ENCODE peak calls at places on chromosomes 5 and 9, in seven cellular contexts. Z is neuronal stem cell, E is H9, G is trophoblast cell, A is mesendoderm, N is mesenchymal stem cell, L is H1. W is an unnamed sample.

GRCh38 chr5:125326114-125326513 is 579.7 kb upstream of the ZNF608 start:
- DNase-seq in L (no peak), A (no peak), G (no peak), E (no peak), Z (no peak), N (peak), W (peak)

GRCh38 chr9:127406799-127407504 is 10.0 kb downstream of the SLC2A8 start:
- DNase-seq in G (no peak), N (no peak), E (no peak), Z (no peak), L (no peak), A (no peak), W (no peak)

GRCh38 chr9:2857564-2858198 is 13.8 kb upstream of the PUM3 start:
- DNase-seq in A (peak), G (peak), Z (peak), L (no peak), E (peak), N (peak), W (peak)

GRCh38 chr9:115838417-115838816 is 315.2 kb upstream of the PAPPA start:
- DNase-seq in A (no peak), G (no peak), Z (no peak), L (no peak), E (no peak), N (no peak), W (no peak)

GRCh38 chr5:45411971-45412612 is 284.1 kb downstream of the HCN1 start:
- DNase-seq in N (peak), A (no peak), L (no peak), Z (no peak), E (no peak), G (no peak), W (peak)

GRCh38 chr9:16058131-16058549 is 505.3 kb downstream of the CCDC171 start:
- DNase-seq in N (peak), L (no peak), G (peak), Z (no peak), A (peak), E (no peak), W (peak)

GRCh38 chr5:77893225-77893860 is 117.2 kb upstream of the TBCA start:
- DNase-seq in N (peak), Z (no peak), E (no peak), A (peak), L (no peak), G (no peak), W (peak)

GRCh38 chr9:107348836-107349235 is 65.8 kb downstream of the RAD23B start:
- DNase-seq in N (no peak), E (peak), G (no peak), Z (no peak), L (no peak), A (no peak), W (no peak)

GRCh38 chr9:95954940-95955339 is 79.4 kb downstream of the ERCC6L2 start:
- DNase-seq in N (no peak), E (no peak), G (no peak), Z (no peak), L (no peak), A (no peak), W (no peak)

GRCh38 chr9:85178486-85178885 is 509.0 kb downstream of the NTRK2 start:
- DNase-seq in E (peak), N (no peak), G (no peak), Z (no peak), L (no peak), A (peak), W (no peak)

GRCh38 chr5:133489632-133490031 is 122.7 kb downstream of the FSTL4 start:
- DNase-seq in L (no peak), G (peak), N (no peak), A (peak), Z (no peak), E (no peak), W (no peak)

GRCh38 chr9:114501786-114502682 is 3.2 kb downstream of the WHRN start:
- DNase-seq in Z (peak), E (no peak), L (no peak), G (no peak), A (peak), N (peak), W (peak)

GRCh38 chr5:138963763-138964371 is 88.7 kb upstream of the LRRTM2 start:
- DNase-seq in G (peak), Z (peak), E (no peak), A (peak), N (peak), L (no peak), W (no peak)

GRCh38 chr9:122325124-122325523 is 45.7 kb upstream of the PTGS1 start:
- DNase-seq in G (no peak), A (no peak), L (no peak), E (no peak), Z (no peak), N (peak), W (peak)

GRCh38 chr5:117999939-118000549 is 988.3 kb downstream of the DTWD2 start:
- DNase-seq in A (no peak), L (no peak), N (peak), E (no peak), G (no peak), Z (no peak), W (no peak)

GRCh38 chr9:14052346-14052745 is 261.6 kb downstream of the NFIB start:
- DNase-seq in E (no peak), N (no peak), G (no peak), Z (no peak), A (no peak), L (no peak), W (no peak)
- H4K8ac ChIP-seq in E (no peak), N (no peak), G (no peak), Z (no peak), A (no peak), L (no peak), W (no peak)

DNA sequence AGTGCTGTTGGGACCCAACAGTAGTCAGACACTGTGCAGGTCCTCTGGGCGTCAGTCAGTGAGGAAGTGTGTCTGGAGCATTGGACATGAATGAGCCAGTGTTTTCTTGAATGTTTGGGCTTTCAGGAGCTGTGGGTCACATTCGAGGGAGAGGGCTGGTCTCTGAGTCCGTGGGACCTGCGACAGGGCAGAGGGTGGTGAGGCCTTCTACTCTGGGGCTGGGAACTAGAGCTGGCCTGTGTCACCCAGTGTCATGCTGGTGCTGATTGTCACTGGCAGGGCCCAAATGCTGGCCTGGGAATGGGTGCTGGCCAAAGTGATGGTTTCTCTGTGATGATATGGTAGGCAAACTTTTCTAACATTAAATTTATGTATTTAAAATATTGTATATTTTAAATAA is 10.3 kb downstream of the POLR1E start:
- DNase-seq in E (no peak), Z (no peak), A (no peak), L (no peak), N (no peak), G (no peak), W (no peak)
- H4K8ac ChIP-seq in E (no peak), Z (no peak), A (no peak), L (no peak), N (no peak), G (no peak), W (no peak)

GRCh38 chr5:43483210-43484048 is at the start of gene TMEM267:
- DNase-seq in N (peak), E (peak), Z (peak), G (peak), A (peak), L (peak), W (peak)
- H4K8ac ChIP-seq in N (peak), E (no peak), Z (peak), G (peak), A (no peak), L (peak), W (peak)

GRCh38 chr9:137951597-137952490 is 74.3 kb downstream of the CACNA1B start:
- DNase-seq in Z (no peak), N (no peak), L (no peak), A (no peak), E (no peak), G (no peak), W (no peak)
- H4K8ac ChIP-seq in Z (no peak), N (no peak), L (no peak), A (no peak), E (no peak), G (no peak), W (no peak)

GRCh38 chr5:21774281-21774680 is 1078.9 kb downstream of the CDH12 start:
- DNase-seq in A (no peak), L (no peak), N (no peak), G (no peak), Z (no peak), E (no peak), W (no peak)

GRCh38 chr5:21776466-21776865 is 1076.7 kb downstream of the CDH12 start:
- DNase-seq in Z (no peak), E (no peak), A (no peak), L (no peak), G (no peak), N (no peak), W (no peak)

GRCh38 chr5:21773456-21773855 is 1079.7 kb downstream of the CDH12 start:
- DNase-seq in L (no peak), Z (no peak), N (no peak), G (no peak), A (no peak), E (no peak), W (no peak)

DNA sequence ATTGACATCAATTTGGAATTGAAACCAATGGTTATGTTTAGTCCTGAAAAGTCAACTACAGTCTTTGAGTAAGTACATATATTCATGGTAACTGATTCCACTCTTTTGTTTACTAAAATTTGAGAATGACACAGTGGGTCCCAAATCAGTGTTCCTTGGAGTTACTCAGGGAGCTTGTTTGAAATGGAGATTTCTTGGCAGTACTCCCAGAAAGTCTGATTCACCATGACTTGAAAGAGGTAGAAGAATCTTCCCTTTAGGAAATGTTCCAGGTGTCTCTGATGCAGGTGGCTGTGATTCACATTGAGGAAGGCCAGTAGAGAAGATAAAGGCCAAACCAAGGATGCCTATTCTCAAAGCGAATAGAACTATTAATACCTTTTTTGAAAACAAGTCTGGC is 1078.4 kb downstream of the CDH12 start:
- DNase-seq in E (no peak), Z (no peak), G (peak), A (no peak), L (no peak), N (no peak), W (peak)
- H4K8ac ChIP-seq in E (no peak), Z (no peak), G (no peak), A (no peak), L (no peak), N (no peak), W (no peak)

GRCh38 chr5:170292509-170292908 is 5.1 kb downstream of the LCP2 start:
- DNase-seq in N (no peak), G (no peak), Z (no peak), A (no peak), E (no peak), L (no peak), W (no peak)

GRCh38 chr5:170287532-170287931 is 10.0 kb downstream of the LCP2 start:
- DNase-seq in E (no peak), G (no peak), L (no peak), A (no peak), N (no peak), Z (no peak), W (no peak)

GRCh38 chr5:170291324-170291847 is 6.2 kb downstream of the LCP2 start:
- DNase-seq in A (peak), L (no peak), G (no peak), Z (no peak), N (no peak), E (no peak), W (no peak)

GRCh38 chr5:170286532-170286931 is 11.0 kb downstream of the LCP2 start:
- DNase-seq in L (no peak), G (no peak), A (peak), N (no peak), E (no peak), Z (no peak), W (no peak)

GRCh38 chr5:170289749-170290148 is 7.8 kb downstream of the LCP2 start:
- DNase-seq in E (no peak), N (no peak), A (no peak), L (no peak), Z (no peak), G (no peak), W (no peak)
- H4K8ac ChIP-seq in E (no peak), N (no peak), A (no peak), L (no peak), Z (no peak), G (no peak), W (no peak)

GRCh38 chr9:128420651-128421473 is at the start of gene CERCAM:
- DNase-seq in A (peak), Z (peak), L (no peak), E (peak), N (peak), G (peak), W (peak)
- H4K8ac ChIP-seq in A (no peak), Z (peak), L (peak), E (no peak), N (peak), G (peak), W (peak)

DNA sequence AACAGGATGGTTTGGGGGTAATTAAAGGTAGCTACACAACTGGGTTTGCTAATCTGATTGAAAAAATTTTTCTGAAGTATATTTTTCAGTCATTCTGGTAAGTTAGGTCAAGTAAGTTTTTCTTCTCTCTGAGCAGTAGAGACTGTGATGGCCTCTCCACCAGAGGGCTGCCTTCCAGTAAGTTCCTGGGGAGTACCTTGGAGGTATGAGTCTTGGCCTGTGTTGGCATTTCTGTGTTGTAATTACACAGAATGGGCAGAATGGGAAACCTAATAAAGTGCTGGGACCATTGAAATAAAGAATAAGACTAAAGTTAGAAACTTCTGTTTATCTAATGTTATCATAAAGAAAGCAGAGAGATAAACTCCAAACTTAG is 430.8 kb downstream of the ARHGEF28 start:
- DNase-seq in G (no peak), N (peak), Z (no peak), E (no peak), L (no peak), A (peak), W (peak)
- H4K8ac ChIP-seq in G (no peak), N (no peak), Z (no peak), E (no peak), L (no peak), A (no peak), W (no peak)

GRCh38 chr5:150618188-150618587 is 22.3 kb upstream of the SYNPO start:
- DNase-seq in L (no peak), A (no peak), E (no peak), G (no peak), N (no peak), Z (no peak), W (no peak)
- H4K8ac ChIP-seq in L (peak), A (no peak), E (no peak), G (no peak), N (no peak), Z (no peak), W (peak)

GRCh38 chr5:142427529-142427928 is 102.7 kb upstream of the SPRY4 start:
- DNase-seq in N (peak), E (no peak), L (no peak), Z (no peak), G (no peak), A (no peak), W (no peak)

GRCh38 chr5:142426676-142427364 is 102.0 kb upstream of the SPRY4 start:
- DNase-seq in A (no peak), Z (no peak), L (no peak), E (no peak), G (no peak), N (peak), W (no peak)

GRCh38 chr5:142428036-142428772 is 103.4 kb upstream of the SPRY4 start:
- DNase-seq in Z (no peak), L (no peak), N (no peak), E (no peak), G (no peak), A (no peak), W (no peak)

GRCh38 chr5:142426129-142426641 is 101.4 kb upstream of the SPRY4 start:
- DNase-seq in L (no peak), G (no peak), E (no peak), Z (no peak), A (peak), N (peak), W (peak)

GRCh38 chr5:142425286-142426065 is 100.7 kb upstream of the SPRY4 start:
- DNase-seq in N (peak), E (no peak), L (no peak), Z (no peak), G (no peak), A (no peak), W (peak)
- H4K8ac ChIP-seq in N (peak), E (no peak), L (no peak), Z (no peak), G (no peak), A (no peak), W (no peak)